ENCODE peak calls at places on chromosomes 1 and 21, in ten cellular contexts. W is ACHN; I is cardiac fibroblast; K is foreskin fibroblast; C is Daoy; J is amygdala; Y is stimulated activated CD4-positive, alpha-beta T cell treated with anti-CD3 and anti-CD28 coated beads, Interleukin-12 subunit alpha, Interleukin-12 subunit beta, amount 100 ng/mL, for 4 hours; A is endodermal cell; B is body of pancreas; N is CMK. V is an unnamed sample.

GRCh38 chr21:42624095-42624830 is 29.2 kb upstream of the PDE9A start:
- DNase-seq in K (no peak), A (no peak), Y (no peak), J (no peak), I (no peak), W (peak), C (no peak), B (peak), N (no peak), V (no peak)

GRCh38 chr1:234841710-234842231 is 231.8 kb upstream of the IRF2BP2 start:
- DNase-seq in Y (no peak), I (peak), B (peak), N (no peak), C (no peak), W (no peak), J (peak), A (peak), K (peak), V (peak)

GRCh38 chr1:61050541-61051454 is 31.6 kb upstream of the NFIA start:
- DNase-seq in I (peak), K (peak), Y (no peak), N (no peak), C (peak), B (peak), A (peak), W (peak), J (peak), V (peak)

GRCh38 chr1:225653463-225654276 is 747 bp upstream of the ENAH start:
- DNase-seq in W (peak), J (peak), Y (peak), I (peak), K (peak), B (peak), C (peak), A (peak), N (no peak), V (peak)

GRCh38 chr1:147389532-147390184 is 147.2 kb downstream of the CHD1L start:
- DNase-seq in N (peak), I (peak), W (peak), K (peak), C (no peak), B (peak), J (no peak), Y (no peak), A (peak), V (no peak)

GRCh38 chr1:156401681-156402081 is 32.7 kb downstream of the RHBG start:
- DNase-seq in K (no peak), A (peak), I (no peak), B (no peak), N (no peak), C (no peak), W (no peak), Y (no peak), J (peak), V (no peak)

GRCh38 chr1:229027622-229028182 is 243.2 kb upstream of the RAB4A start:
- DNase-seq in B (peak), I (peak), N (no peak), W (no peak), Y (peak), J (no peak), A (peak), K (peak), C (peak), V (no peak)

GRCh38 chr1:169184812-169185211 is 78.3 kb downstream of the ATP1B1 start:
- DNase-seq in A (no peak), W (no peak), K (no peak), N (no peak), I (no peak), B (no peak), Y (no peak), J (no peak), C (no peak), V (no peak)

GRCh38 chr1:230836801-230837200 is 31.5 kb downstream of the C1orf198 start:
- DNase-seq in C (no peak), B (no peak), I (no peak), A (peak), N (no peak), J (no peak), W (no peak), Y (no peak), K (no peak), V (no peak)

GRCh38 chr1:203582568-203582967 is 44.1 kb upstream of the ATP2B4 start:
- DNase-seq in I (no peak), N (no peak), K (no peak), J (no peak), C (no peak), A (peak), Y (no peak), B (no peak), W (no peak), V (no peak)

GRCh38 chr1:6007318-6008083 is 15.3 kb upstream of the NPHP4 start:
- DNase-seq in N (no peak), B (no peak), W (no peak), J (peak), A (no peak), C (peak), K (no peak), I (peak), Y (no peak), V (no peak)

GRCh38 chr1:9561429-9561828 is 22.2 kb downstream of the SLC25A33 start:
- DNase-seq in I (peak), J (no peak), N (no peak), C (peak), A (no peak), Y (no peak), B (peak), W (peak), K (peak), V (peak)

GRCh38 chr21:15159382-15160020 is 94.7 kb upstream of the NRIP1 start:
- DNase-seq in B (no peak), K (no peak), N (no peak), I (peak), Y (no peak), W (no peak), A (no peak), J (no peak), C (no peak), V (no peak)

GRCh38 chr1:41240806-41241747 is 1.0 kb downstream of the SCMH1 start:
- DNase-seq in J (peak), B (peak), Y (peak), A (peak), C (peak), W (peak), K (peak), I (peak), N (no peak), V (peak)

GRCh38 chr1:54335396-54336056 is 70.7 kb downstream of the SSBP3 start:
- DNase-seq in W (peak), J (no peak), B (peak), I (peak), Y (no peak), A (peak), N (no peak), K (peak), C (peak), V (peak)

GRCh38 chr1:39727932-39728317 is 10.8 kb upstream of the PPIE start:
- DNase-seq in W (no peak), B (no peak), K (no peak), A (no peak), C (no peak), J (no peak), N (no peak), Y (no peak), I (no peak), V (peak)

GRCh38 chr1:38640371-38640770 is 219.2 kb downstream of the RRAGC start:
- DNase-seq in J (no peak), B (no peak), I (no peak), K (no peak), Y (no peak), A (no peak), N (no peak), C (no peak), W (no peak), V (no peak)

GRCh38 chr1:206505702-206506375 is 1.5 kb upstream of the RASSF5 start:
- DNase-seq in Y (no peak), C (no peak), J (no peak), I (peak), W (peak), K (peak), B (no peak), N (no peak), A (no peak), V (no peak)

GRCh38 chr1:15852036-15852827 is 4.7 kb downstream of the SPEN start:
- DNase-seq in J (no peak), I (no peak), N (no peak), Y (no peak), K (no peak), A (no peak), C (no peak), W (no peak), B (no peak), V (no peak)

GRCh38 chr1:160373696-160374095 is 6.8 kb downstream of the NHLH1 start:
- DNase-seq in J (no peak), B (no peak), A (no peak), Y (no peak), N (no peak), I (no peak), K (peak), W (no peak), C (no peak), V (no peak)

GRCh38 chr1:6029351-6029750 is 16.3 kb upstream of the KCNAB2 start:
- DNase-seq in A (no peak), N (no peak), K (no peak), I (no peak), J (no peak), B (no peak), W (no peak), C (no peak), Y (no peak), V (no peak)

GRCh38 chr1:92619466-92620189 is 132.9 kb upstream of the GFI1 start:
- DNase-seq in K (no peak), I (no peak), A (no peak), C (no peak), W (no peak), J (no peak), N (no peak), Y (no peak), B (no peak), V (no peak)